ENCODE peak calls at places on chromosomes 6 and 20, in six cellular contexts. One of them, this sample, is unnamed. For H3K79me2, the result is how much of the 10 kb centered on the place peaks cover.

GRCh38 chr20:64159286-64159680 is 5.0 kb upstream of the MYT1 start:
- DNase-seq in mesendoderm: no peak
- DNase-seq in neural progenitor cell: no peak
- DNase-seq in OCI-LY7: no peak
- DNase-seq in fibroblast of lung: no peak
- DNase-seq in astrocyte: no peak
- DNase-seq in this sample: no peak

GRCh38 chr6:20657274-20657800 is 123.1 kb downstream of the CDKAL1 start:
- DNase-seq in mesendoderm: no peak
- DNase-seq in neural progenitor cell: no peak
- DNase-seq in OCI-LY7: no peak
- DNase-seq in fibroblast of lung: no peak
- DNase-seq in astrocyte: no peak
- DNase-seq in this sample: no peak

GRCh38 chr6:2630362-2630761 is 120.4 kb downstream of the MYLK4 start:
- DNase-seq in mesendoderm: peak
- DNase-seq in neural progenitor cell: no peak
- DNase-seq in OCI-LY7: no peak
- DNase-seq in fibroblast of lung: peak
- DNase-seq in astrocyte: peak
- DNase-seq in this sample: peak

GRCh38 chr6:43988801-43989200 is 138.5 kb downstream of the MRPL14 start:
- DNase-seq in mesendoderm: no peak
- DNase-seq in neural progenitor cell: no peak
- DNase-seq in OCI-LY7: no peak
- DNase-seq in fibroblast of lung: no peak
- DNase-seq in astrocyte: no peak
- DNase-seq in this sample: no peak

GRCh38 chr6:7264686-7265384 is 48.2 kb downstream of the SSR1 start:
- DNase-seq in mesendoderm: no peak
- DNase-seq in neural progenitor cell: no peak
- DNase-seq in OCI-LY7: no peak
- DNase-seq in fibroblast of lung: no peak
- DNase-seq in astrocyte: no peak
- DNase-seq in this sample: no peak

GRCh38 chr20:18983796-18984195 is 170.2 kb downstream of the SCP2D1 start:
- DNase-seq in mesendoderm: no peak
- DNase-seq in neural progenitor cell: no peak
- DNase-seq in OCI-LY7: no peak
- DNase-seq in fibroblast of lung: no peak
- DNase-seq in astrocyte: no peak
- DNase-seq in this sample: no peak

GRCh38 chr20:10674684-10675455 is 1.1 kb upstream of the JAG1 start:
- DNase-seq in mesendoderm: peak
- DNase-seq in neural progenitor cell: peak
- DNase-seq in OCI-LY7: peak
- DNase-seq in fibroblast of lung: peak
- DNase-seq in astrocyte: no peak
- DNase-seq in this sample: peak

GRCh38 chr6:147459772-147460171 is 48.7 kb upstream of the SAMD5 start:
- DNase-seq in mesendoderm: no peak
- DNase-seq in neural progenitor cell: no peak
- DNase-seq in OCI-LY7: no peak
- DNase-seq in fibroblast of lung: no peak
- DNase-seq in astrocyte: no peak
- DNase-seq in this sample: no peak

GRCh38 chr6:83047065-83047754 is 18.4 kb downstream of the UBE3D start:
- DNase-seq in mesendoderm: peak
- DNase-seq in neural progenitor cell: peak
- DNase-seq in OCI-LY7: no peak
- DNase-seq in fibroblast of lung: no peak
- DNase-seq in astrocyte: no peak
- DNase-seq in this sample: no peak

GRCh38 chr20:31606678-31606927 is 1.5 kb downstream of the ID1 start:
- DNase-seq in mesendoderm: no peak
- DNase-seq in neural progenitor cell: no peak
- DNase-seq in OCI-LY7: no peak
- DNase-seq in fibroblast of lung: no peak
- DNase-seq in astrocyte: no peak
- DNase-seq in this sample: no peak

GRCh38 chr6:131372535-131372934 is 200.5 kb upstream of the ARG1 start:
- DNase-seq in mesendoderm: no peak
- DNase-seq in neural progenitor cell: no peak
- DNase-seq in OCI-LY7: no peak
- DNase-seq in fibroblast of lung: no peak
- DNase-seq in astrocyte: peak
- DNase-seq in this sample: peak

GRCh38 chr20:2705931-2706645 is 13.5 kb downstream of the EBF4 start:
- DNase-seq in mesendoderm: no peak
- DNase-seq in neural progenitor cell: no peak
- DNase-seq in OCI-LY7: no peak
- DNase-seq in fibroblast of lung: no peak
- DNase-seq in astrocyte: no peak
- DNase-seq in this sample: no peak

GRCh38 chr20:48526936-48527335 is 300.9 kb downstream of the PREX1 start:
- DNase-seq in mesendoderm: no peak
- DNase-seq in neural progenitor cell: no peak
- DNase-seq in OCI-LY7: no peak
- DNase-seq in fibroblast of lung: no peak
- DNase-seq in astrocyte: no peak
- DNase-seq in this sample: no peak

GRCh38 chr20:17921774-17922173 is 46.8 kb downstream of the SNX5 start:
- DNase-seq in mesendoderm: no peak
- DNase-seq in neural progenitor cell: no peak
- DNase-seq in OCI-LY7: no peak
- DNase-seq in fibroblast of lung: no peak
- DNase-seq in astrocyte: no peak
- DNase-seq in this sample: no peak

GRCh38 chr6:165826487-165827189 is 163.6 kb upstream of the PDE10A start:
- DNase-seq in mesendoderm: no peak
- DNase-seq in neural progenitor cell: no peak
- DNase-seq in OCI-LY7: no peak
- DNase-seq in fibroblast of lung: no peak
- DNase-seq in astrocyte: no peak
- DNase-seq in this sample: no peak

DNA sequence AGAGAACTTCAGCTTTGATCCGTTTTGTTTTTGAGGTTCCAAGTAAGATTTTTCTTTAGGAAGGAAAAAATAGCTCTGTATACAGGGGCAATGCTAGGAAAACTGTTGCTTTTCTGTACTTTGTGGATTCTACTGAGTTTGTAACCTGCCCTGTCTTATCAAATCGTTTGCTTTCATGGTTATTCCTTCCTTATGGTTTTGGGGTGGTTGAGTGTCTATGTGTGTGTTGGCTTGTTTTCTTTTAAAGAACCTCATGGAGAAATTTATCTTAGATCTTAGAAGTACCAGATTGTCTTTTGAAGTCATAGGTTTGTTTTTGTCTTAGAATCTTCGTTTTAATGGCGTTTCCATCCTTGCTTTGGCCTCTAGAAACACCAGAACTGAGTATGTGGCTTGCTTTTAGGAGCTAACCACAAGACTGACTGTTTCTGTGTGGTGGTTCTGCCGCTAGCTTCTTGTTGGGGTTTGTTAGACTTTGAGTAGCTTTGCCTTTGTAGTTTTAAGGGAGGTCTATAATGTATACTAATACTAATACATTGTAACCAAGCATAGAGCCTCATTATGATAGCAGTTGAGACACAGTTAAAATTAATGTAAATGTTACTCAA is 86.8 kb downstream of the RPP40 start:
- DNase-seq in mesendoderm: no peak
- DNase-seq in neural progenitor cell: no peak
- DNase-seq in OCI-LY7: no peak
- DNase-seq in fibroblast of lung: no peak
- DNase-seq in astrocyte: no peak
- DNase-seq in this sample: no peak
- H3K79me2 ChIP-seq in mesendoderm: under half
- H3K79me2 ChIP-seq in neural progenitor cell: half or more
- H3K79me2 ChIP-seq in OCI-LY7: under half
- H3K79me2 ChIP-seq in fibroblast of lung: under half
- H3K79me2 ChIP-seq in astrocyte: under half
- H3K79me2 ChIP-seq in this sample: half or more

GRCh38 chr6:119348308-119349040 is 1.1 kb downstream of the MAN1A1 start:
- DNase-seq in mesendoderm: peak
- DNase-seq in neural progenitor cell: peak
- DNase-seq in OCI-LY7: peak
- DNase-seq in fibroblast of lung: no peak
- DNase-seq in astrocyte: peak
- DNase-seq in this sample: peak
- H3K79me2 ChIP-seq in mesendoderm: under half
- H3K79me2 ChIP-seq in neural progenitor cell: under half
- H3K79me2 ChIP-seq in OCI-LY7: half or more
- H3K79me2 ChIP-seq in fibroblast of lung: under half
- H3K79me2 ChIP-seq in astrocyte: under half
- H3K79me2 ChIP-seq in this sample: under half

GRCh38 chr6:12293234-12293930 is 3.2 kb downstream of the EDN1 start:
- DNase-seq in mesendoderm: no peak
- DNase-seq in neural progenitor cell: no peak
- DNase-seq in OCI-LY7: no peak
- DNase-seq in fibroblast of lung: no peak
- DNase-seq in astrocyte: no peak
- DNase-seq in this sample: no peak
- H3K79me2 ChIP-seq in mesendoderm: under half
- H3K79me2 ChIP-seq in neural progenitor cell: under half
- H3K79me2 ChIP-seq in OCI-LY7: under half
- H3K79me2 ChIP-seq in fibroblast of lung: under half
- H3K79me2 ChIP-seq in astrocyte: under half
- H3K79me2 ChIP-seq in this sample: under half

DNA sequence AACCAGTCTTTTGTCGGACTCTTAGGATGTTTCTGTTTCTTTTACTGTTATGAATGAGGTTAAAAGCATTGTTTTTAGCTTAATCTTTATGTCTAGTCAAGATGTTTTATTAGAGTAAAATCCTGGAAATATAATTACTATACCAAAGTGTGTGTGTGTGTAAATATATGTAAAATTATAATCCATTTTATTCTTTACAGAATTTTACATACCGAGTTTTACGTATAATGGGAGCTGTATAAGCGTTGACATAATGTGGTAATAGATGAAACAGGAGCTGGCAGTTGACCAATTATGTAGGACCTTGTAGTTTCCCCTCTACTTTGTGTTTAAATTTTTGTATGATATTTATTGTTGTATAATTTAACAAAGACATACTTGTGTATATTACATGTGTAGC is 16.7 kb downstream of the MAP3K4 start:
- DNase-seq in mesendoderm: no peak
- DNase-seq in neural progenitor cell: no peak
- DNase-seq in OCI-LY7: no peak
- DNase-seq in fibroblast of lung: no peak
- DNase-seq in astrocyte: no peak
- DNase-seq in this sample: no peak
- H3K79me2 ChIP-seq in mesendoderm: under half
- H3K79me2 ChIP-seq in neural progenitor cell: half or more
- H3K79me2 ChIP-seq in OCI-LY7: under half
- H3K79me2 ChIP-seq in fibroblast of lung: under half
- H3K79me2 ChIP-seq in astrocyte: half or more
- H3K79me2 ChIP-seq in this sample: half or more